ENCODE peak calls at places on chromosomes 4 and X, in seven cellular contexts. One of them, this sample, is unnamed.

GRCh38 chrX:31449975-31450374 is 378.1 kb upstream of the FTHL17 start:
- DNase-seq in fibroblast of lung: no peak
- DNase-seq in endothelial cell: no peak
- DNase-seq in HepG2: no peak
- DNase-seq in AG09319: no peak
- DNase-seq in IMR-90: peak; percentile 63
- DNase-seq in stomach: no peak
- DNase-seq in this sample: no peak

GRCh38 chr4:81214518-81215218 is 354 bp downstream of the PRKG2 start:
- DNase-seq in fibroblast of lung: peak; percentile 54
- DNase-seq in endothelial cell: peak; percentile 33
- DNase-seq in HepG2: no peak
- DNase-seq in AG09319: no peak
- DNase-seq in IMR-90: peak; percentile 25
- DNase-seq in stomach: no peak
- DNase-seq in this sample: no peak

GRCh38 chrX:920234-920799 is 289.7 kb downstream of the SHOX start:
- DNase-seq in fibroblast of lung: no peak
- DNase-seq in endothelial cell: no peak
- DNase-seq in HepG2: no peak
- DNase-seq in AG09319: no peak
- DNase-seq in IMR-90: no peak
- DNase-seq in stomach: no peak
- DNase-seq in this sample: no peak

GRCh38 chr4:11399461-11399971 is 29.2 kb downstream of the HS3ST1 start:
- DNase-seq in fibroblast of lung: no peak
- DNase-seq in endothelial cell: no peak
- DNase-seq in HepG2: no peak
- DNase-seq in AG09319: no peak
- DNase-seq in IMR-90: no peak
- DNase-seq in stomach: no peak
- DNase-seq in this sample: no peak

GRCh38 chrX:1059576-1060561 is 152.6 kb downstream of the CRLF2 start:
- DNase-seq in fibroblast of lung: no peak
- DNase-seq in endothelial cell: no peak
- DNase-seq in HepG2: no peak
- DNase-seq in AG09319: no peak
- DNase-seq in IMR-90: no peak
- DNase-seq in stomach: no peak
- DNase-seq in this sample: no peak

GRCh38 chr4:26088433-26088928 is 174.5 kb downstream of the SMIM20 start:
- DNase-seq in fibroblast of lung: peak; percentile 35
- DNase-seq in endothelial cell: no peak
- DNase-seq in HepG2: no peak
- DNase-seq in AG09319: peak; percentile 40
- DNase-seq in IMR-90: peak; percentile 78
- DNase-seq in stomach: no peak
- DNase-seq in this sample: no peak

GRCh38 chr4:94536649-94537464 is 85.1 kb downstream of the PDLIM5 start:
- DNase-seq in fibroblast of lung: no peak
- DNase-seq in endothelial cell: no peak
- DNase-seq in HepG2: no peak
- DNase-seq in AG09319: no peak
- DNase-seq in IMR-90: no peak
- DNase-seq in stomach: no peak
- DNase-seq in this sample: no peak

GRCh38 chrX:120790118-120790517 is 85.5 kb downstream of the CT47B1 start:
- DNase-seq in fibroblast of lung: peak; percentile 82
- DNase-seq in endothelial cell: peak; percentile 9
- DNase-seq in HepG2: peak; percentile 40
- DNase-seq in AG09319: peak; percentile 60
- DNase-seq in IMR-90: peak; percentile 71
- DNase-seq in stomach: peak; percentile 36
- DNase-seq in this sample: peak; percentile 60

GRCh38 chr4:38993683-38994082 is 38.5 kb downstream of the TMEM156 start:
- DNase-seq in fibroblast of lung: no peak
- DNase-seq in endothelial cell: no peak
- DNase-seq in HepG2: peak; percentile 45
- DNase-seq in AG09319: no peak
- DNase-seq in IMR-90: no peak
- DNase-seq in stomach: no peak
- DNase-seq in this sample: no peak

GRCh38 chrX:22650691-22651090 is 349.1 kb upstream of the DDX53 start:
- DNase-seq in fibroblast of lung: no peak
- DNase-seq in endothelial cell: no peak
- DNase-seq in HepG2: no peak
- DNase-seq in AG09319: no peak
- DNase-seq in IMR-90: no peak
- DNase-seq in stomach: no peak
- DNase-seq in this sample: no peak

GRCh38 chr4:150971901-150972300 is 43.2 kb downstream of the LRBA start:
- DNase-seq in fibroblast of lung: peak; percentile 9
- DNase-seq in endothelial cell: no peak
- DNase-seq in HepG2: no peak
- DNase-seq in AG09319: no peak
- DNase-seq in IMR-90: no peak
- DNase-seq in stomach: no peak
- DNase-seq in this sample: no peak

GRCh38 chr4:38523054-38523453 is 140.9 kb upstream of the KLF3 start:
- DNase-seq in fibroblast of lung: no peak
- DNase-seq in endothelial cell: no peak
- DNase-seq in HepG2: no peak
- DNase-seq in AG09319: no peak
- DNase-seq in IMR-90: no peak
- DNase-seq in stomach: no peak
- DNase-seq in this sample: no peak

GRCh38 chr4:6502747-6503465 is 30.5 kb upstream of the PPP2R2C start:
- DNase-seq in fibroblast of lung: no peak
- DNase-seq in endothelial cell: no peak
- DNase-seq in HepG2: no peak
- DNase-seq in AG09319: no peak
- DNase-seq in IMR-90: no peak
- DNase-seq in stomach: no peak
- DNase-seq in this sample: no peak

GRCh38 chr4:89294583-89295244 is 12.9 kb downstream of the GPRIN3 start:
- DNase-seq in fibroblast of lung: no peak
- DNase-seq in endothelial cell: no peak
- DNase-seq in HepG2: no peak
- DNase-seq in AG09319: no peak
- DNase-seq in IMR-90: no peak
- DNase-seq in stomach: no peak
- DNase-seq in this sample: peak; percentile 25

GRCh38 chrX:8841911-8842310 is 40.7 kb upstream of the FAM9A start:
- DNase-seq in fibroblast of lung: peak; percentile 12
- DNase-seq in endothelial cell: no peak
- DNase-seq in HepG2: no peak
- DNase-seq in AG09319: no peak
- DNase-seq in IMR-90: no peak
- DNase-seq in stomach: no peak
- DNase-seq in this sample: no peak

GRCh38 chr4:111880116-111880515 is 265.1 kb upstream of the FAM241A start:
- DNase-seq in fibroblast of lung: no peak
- DNase-seq in endothelial cell: no peak
- DNase-seq in HepG2: no peak
- DNase-seq in AG09319: no peak
- DNase-seq in IMR-90: no peak
- DNase-seq in stomach: no peak
- DNase-seq in this sample: no peak

GRCh38 chr4:86857341-86858052 is 8.3 kb upstream of the SLC10A6 start:
- DNase-seq in fibroblast of lung: no peak
- DNase-seq in endothelial cell: no peak
- DNase-seq in HepG2: no peak
- DNase-seq in AG09319: no peak
- DNase-seq in IMR-90: no peak
- DNase-seq in stomach: no peak
- DNase-seq in this sample: no peak

GRCh38 chr4:125368684-125369083 is 53.9 kb downstream of the FAT4 start:
- DNase-seq in fibroblast of lung: peak; percentile 92
- DNase-seq in endothelial cell: no peak
- DNase-seq in HepG2: no peak
- DNase-seq in AG09319: peak; percentile 67
- DNase-seq in IMR-90: peak; percentile 84
- DNase-seq in stomach: no peak
- DNase-seq in this sample: no peak

GRCh38 chr4:99610605-99611172 is 36.1 kb downstream of the MTTP start:
- DNase-seq in fibroblast of lung: peak; percentile 44
- DNase-seq in endothelial cell: no peak
- DNase-seq in HepG2: no peak
- DNase-seq in AG09319: no peak
- DNase-seq in IMR-90: no peak
- DNase-seq in stomach: no peak
- DNase-seq in this sample: no peak

GRCh38 chrX:147803948-147804347 is 107.8 kb upstream of the FMR1 start:
- DNase-seq in fibroblast of lung: no peak
- DNase-seq in endothelial cell: peak; percentile 3
- DNase-seq in HepG2: peak; percentile 24
- DNase-seq in AG09319: no peak
- DNase-seq in IMR-90: no peak
- DNase-seq in stomach: no peak
- DNase-seq in this sample: peak; percentile 20

DNA sequence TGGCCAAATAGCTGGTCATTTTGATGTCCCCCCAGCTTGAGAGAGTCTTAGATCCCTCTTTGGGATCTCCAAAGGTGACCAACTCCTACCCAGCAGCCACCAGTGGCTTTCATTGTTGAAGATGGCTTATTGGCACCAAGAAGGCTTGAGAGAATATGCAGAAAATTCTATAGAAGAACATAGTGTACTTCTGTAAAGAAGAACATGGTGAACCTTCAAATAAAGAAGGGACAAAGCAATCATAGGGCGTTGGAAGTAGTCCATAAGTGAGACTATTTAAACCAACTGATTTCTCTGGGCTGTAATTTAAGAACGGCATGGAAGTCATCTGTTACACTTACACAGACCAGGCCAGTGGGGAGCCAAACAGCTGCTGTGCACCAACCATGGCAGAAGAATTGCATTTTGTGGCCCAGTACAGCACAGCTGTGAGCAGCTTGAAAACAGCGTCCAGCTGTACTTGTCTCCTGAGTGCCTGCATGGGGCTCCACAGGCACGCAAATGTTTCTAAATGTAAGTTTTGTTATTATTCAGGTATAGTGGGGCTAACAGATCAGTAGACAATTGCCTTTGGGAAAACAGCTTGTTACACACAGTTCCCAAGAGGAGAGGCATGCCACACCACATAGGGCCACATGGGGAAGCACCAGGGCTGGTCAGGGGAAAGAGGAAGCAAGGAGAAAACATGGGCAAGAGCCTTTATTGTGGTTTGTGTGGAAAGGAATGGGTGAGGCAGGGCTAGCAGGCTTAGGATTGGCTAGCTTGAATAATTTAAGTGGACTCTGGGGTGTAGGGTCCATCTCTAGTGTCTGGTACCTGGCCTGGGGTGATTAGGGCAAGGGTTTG is 125.0 kb downstream of the ARHGAP6 start:
- DNase-seq in fibroblast of lung: peak; percentile 65
- DNase-seq in endothelial cell: no peak
- DNase-seq in HepG2: no peak
- DNase-seq in AG09319: no peak
- DNase-seq in IMR-90: no peak
- DNase-seq in stomach: no peak
- DNase-seq in this sample: peak; percentile 7
- TF ChIP-seq CTCF in fibroblast of lung: peak; percentile 32
- TF ChIP-seq CTCF in endothelial cell: no peak
- TF ChIP-seq CTCF in HepG2: no peak
- TF ChIP-seq CTCF in AG09319: no peak
- TF ChIP-seq CTCF in IMR-90: no peak
- TF ChIP-seq CTCF in stomach: no peak
- TF ChIP-seq CTCF in this sample: peak; percentile 47

GRCh38 chr4:96483308-96484030 is 643.6 kb downstream of the PDHA2 start:
- DNase-seq in fibroblast of lung: no peak
- DNase-seq in endothelial cell: no peak
- DNase-seq in HepG2: no peak
- DNase-seq in AG09319: no peak
- DNase-seq in IMR-90: no peak
- DNase-seq in stomach: no peak
- DNase-seq in this sample: no peak
- TF ChIP-seq CTCF in fibroblast of lung: no peak
- TF ChIP-seq CTCF in endothelial cell: no peak
- TF ChIP-seq CTCF in HepG2: no peak
- TF ChIP-seq CTCF in AG09319: no peak
- TF ChIP-seq CTCF in IMR-90: no peak
- TF ChIP-seq CTCF in stomach: no peak
- TF ChIP-seq CTCF in this sample: no peak

DNA sequence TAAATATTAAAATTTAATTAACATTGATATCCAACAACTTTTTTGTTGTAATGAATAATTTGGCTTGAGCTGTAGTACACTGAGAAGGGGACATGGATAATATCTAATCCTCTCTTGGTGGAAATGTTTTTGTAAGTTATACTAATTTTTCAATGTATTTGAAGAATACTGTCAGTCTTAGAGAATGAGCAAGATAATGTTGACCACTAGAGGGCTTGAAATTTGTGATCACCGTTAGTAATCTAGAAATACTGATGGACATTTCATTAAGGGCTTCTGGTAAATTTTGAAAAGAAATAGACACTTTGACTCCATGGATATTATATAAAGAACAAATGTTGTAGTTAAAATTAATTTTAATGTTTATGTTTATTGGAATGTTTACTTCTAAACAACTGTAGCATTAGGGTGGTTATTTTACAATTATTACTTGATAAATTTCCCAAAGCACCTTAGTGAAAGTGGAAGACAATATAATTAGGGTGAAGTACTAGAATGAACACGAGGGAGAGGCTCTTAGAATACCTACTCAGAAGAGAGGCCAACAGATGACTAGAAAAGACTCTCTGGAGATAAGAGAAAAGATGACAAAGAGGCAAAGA is 20.0 kb upstream of the CAMK2D start:
- DNase-seq in fibroblast of lung: peak; percentile 72
- DNase-seq in endothelial cell: no peak
- DNase-seq in HepG2: no peak
- DNase-seq in AG09319: no peak
- DNase-seq in IMR-90: peak; percentile 55
- DNase-seq in stomach: no peak
- DNase-seq in this sample: peak; percentile 46
- TF ChIP-seq CTCF in fibroblast of lung: peak; percentile 67
- TF ChIP-seq CTCF in endothelial cell: peak; percentile 90
- TF ChIP-seq CTCF in HepG2: no peak
- TF ChIP-seq CTCF in AG09319: peak; percentile 59
- TF ChIP-seq CTCF in IMR-90: peak; percentile 66
- TF ChIP-seq CTCF in stomach: peak; percentile 66
- TF ChIP-seq CTCF in this sample: peak; percentile 53

DNA sequence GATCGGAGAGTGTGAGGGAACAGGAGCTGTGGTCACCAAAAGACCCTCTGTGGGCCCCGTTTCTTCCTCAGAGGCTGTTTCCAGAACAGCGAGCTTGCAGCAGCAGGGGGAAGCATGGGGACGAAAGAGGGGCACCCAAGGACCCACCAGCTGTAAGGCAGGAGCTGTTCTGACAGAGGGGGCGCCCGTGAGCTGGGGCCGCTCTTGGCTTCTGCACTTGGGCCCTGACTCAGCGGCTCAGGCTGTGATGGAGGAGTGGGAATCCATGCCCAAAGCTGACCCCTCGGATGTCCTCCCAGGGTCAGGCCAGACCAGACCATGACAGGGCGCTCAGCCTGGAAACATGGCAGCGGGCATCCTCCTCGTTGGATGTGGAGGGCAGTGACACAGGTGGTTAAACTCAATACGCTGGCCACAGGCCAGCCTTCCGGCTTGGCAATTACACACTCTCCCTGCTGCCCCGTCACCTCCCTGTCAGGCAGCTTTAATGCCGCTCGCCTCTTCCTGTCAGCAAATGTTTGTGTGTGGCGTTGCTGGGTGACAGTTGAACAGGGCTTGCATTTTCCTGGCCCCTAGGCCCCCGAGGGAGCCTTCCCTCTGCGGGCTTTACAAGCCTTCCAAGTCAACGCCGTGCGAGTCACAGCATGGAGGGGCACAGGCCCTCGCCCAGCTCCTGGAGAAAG is 620.2 kb downstream of the BCOR start:
- DNase-seq in fibroblast of lung: peak; percentile 13
- DNase-seq in endothelial cell: peak; percentile 11
- DNase-seq in HepG2: no peak
- DNase-seq in AG09319: no peak
- DNase-seq in IMR-90: no peak
- DNase-seq in stomach: peak; percentile 26
- DNase-seq in this sample: no peak
- TF ChIP-seq CTCF in fibroblast of lung: no peak
- TF ChIP-seq CTCF in endothelial cell: no peak
- TF ChIP-seq CTCF in HepG2: peak; percentile 22
- TF ChIP-seq CTCF in AG09319: no peak
- TF ChIP-seq CTCF in IMR-90: no peak
- TF ChIP-seq CTCF in stomach: no peak
- TF ChIP-seq CTCF in this sample: peak; percentile 37